ENCODE peak calls at places on chromosomes 2 and 18, in seven cellular contexts. One of them, this sample, is unnamed.

GRCh38 chr18:47283476-47283875 is 32.0 kb upstream of the SKOR2 start:
- DNase-seq in hepatocyte: peak
- DNase-seq in tibial artery: no peak
- DNase-seq in IMR-90: peak
- DNase-seq in transverse colon: no peak
- DNase-seq in heart right ventricle: no peak
- DNase-seq in cardiac fibroblast: peak
- DNase-seq in this sample: no peak

GRCh38 chr2:193469251-193469650 is 1274.5 kb upstream of the TMEFF2 start:
- DNase-seq in IMR-90: no peak
- DNase-seq in tibial artery: no peak
- DNase-seq in heart right ventricle: no peak
- DNase-seq in cardiac fibroblast: no peak
- DNase-seq in transverse colon: no peak
- DNase-seq in hepatocyte: no peak
- DNase-seq in this sample: no peak

GRCh38 chr2:201432551-201433388 is 18.5 kb downstream of the TRAK2 start:
- DNase-seq in tibial artery: no peak
- DNase-seq in cardiac fibroblast: peak
- DNase-seq in IMR-90: peak
- DNase-seq in transverse colon: no peak
- DNase-seq in hepatocyte: no peak
- DNase-seq in heart right ventricle: peak
- DNase-seq in this sample: peak

GRCh38 chr2:235569837-235570236 is 76.0 kb downstream of the AGAP1 start:
- DNase-seq in tibial artery: no peak
- DNase-seq in IMR-90: no peak
- DNase-seq in transverse colon: no peak
- DNase-seq in cardiac fibroblast: no peak
- DNase-seq in heart right ventricle: no peak
- DNase-seq in hepatocyte: no peak
- DNase-seq in this sample: no peak

GRCh38 chr2:53096346-53096745 is 671.3 kb upstream of the CHAC2 start:
- DNase-seq in IMR-90: no peak
- DNase-seq in heart right ventricle: no peak
- DNase-seq in hepatocyte: no peak
- DNase-seq in transverse colon: no peak
- DNase-seq in cardiac fibroblast: no peak
- DNase-seq in tibial artery: no peak
- DNase-seq in this sample: no peak

GRCh38 chr2:65129276-65129612 is 662 bp downstream of the RAB1A start:
- DNase-seq in transverse colon: no peak
- DNase-seq in cardiac fibroblast: no peak
- DNase-seq in heart right ventricle: no peak
- DNase-seq in IMR-90: no peak
- DNase-seq in hepatocyte: no peak
- DNase-seq in tibial artery: no peak
- DNase-seq in this sample: no peak

GRCh38 chr2:75146221-75146902 is 53.0 kb downstream of the TACR1 start:
- DNase-seq in IMR-90: no peak
- DNase-seq in hepatocyte: no peak
- DNase-seq in tibial artery: no peak
- DNase-seq in cardiac fibroblast: peak
- DNase-seq in heart right ventricle: no peak
- DNase-seq in transverse colon: no peak
- DNase-seq in this sample: no peak

GRCh38 chr2:210938228-210938627 is 381.8 kb downstream of the CPS1 start:
- DNase-seq in IMR-90: no peak
- DNase-seq in transverse colon: no peak
- DNase-seq in tibial artery: no peak
- DNase-seq in cardiac fibroblast: peak
- DNase-seq in heart right ventricle: no peak
- DNase-seq in hepatocyte: no peak
- DNase-seq in this sample: no peak

GRCh38 chr2:145221511-145221910 is 701.6 kb upstream of the ZEB2 start:
- DNase-seq in transverse colon: no peak
- DNase-seq in tibial artery: no peak
- DNase-seq in hepatocyte: no peak
- DNase-seq in heart right ventricle: no peak
- DNase-seq in cardiac fibroblast: no peak
- DNase-seq in IMR-90: no peak
- DNase-seq in this sample: no peak

GRCh38 chr18:72107647-72108046 is 436.5 kb downstream of the CBLN2 start:
- DNase-seq in IMR-90: no peak
- DNase-seq in hepatocyte: peak
- DNase-seq in transverse colon: no peak
- DNase-seq in heart right ventricle: no peak
- DNase-seq in cardiac fibroblast: no peak
- DNase-seq in tibial artery: no peak
- DNase-seq in this sample: no peak

DNA sequence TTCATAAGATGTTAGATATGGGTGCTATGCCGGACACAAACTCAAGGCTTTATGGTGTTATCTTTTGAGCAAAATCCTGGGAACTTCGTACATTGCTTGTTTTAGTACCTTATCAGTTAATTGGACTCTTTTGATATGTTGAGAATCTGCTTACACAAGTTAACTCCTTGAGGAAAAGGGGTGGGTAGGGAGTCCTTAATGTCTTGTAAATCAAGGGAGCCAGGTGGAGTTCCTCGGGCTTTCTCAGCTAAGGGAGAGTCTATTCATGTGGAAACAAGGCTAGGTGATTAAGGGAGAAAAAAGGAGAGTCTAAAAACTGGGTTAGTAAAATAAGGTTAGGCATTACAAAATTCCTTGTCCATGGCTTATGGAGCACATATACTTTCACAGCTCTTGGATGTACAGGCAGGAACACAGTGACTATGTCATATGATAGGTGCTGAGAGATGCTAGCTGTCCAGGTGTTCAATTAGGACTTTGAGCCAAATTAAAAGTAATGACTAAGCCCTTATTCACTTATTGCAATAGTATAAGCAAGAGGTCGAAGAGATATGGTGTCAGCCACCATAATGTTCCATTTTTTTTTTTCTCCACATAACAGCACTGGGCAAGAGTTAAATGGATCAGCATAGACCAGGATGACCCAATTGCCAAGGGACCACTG is 59.5 kb upstream of the DYNAP start:
- DNase-seq in cardiac fibroblast: no peak
- DNase-seq in IMR-90: no peak
- DNase-seq in tibial artery: no peak
- DNase-seq in transverse colon: no peak
- DNase-seq in hepatocyte: peak
- DNase-seq in heart right ventricle: no peak
- DNase-seq in this sample: no peak
- H3K4me3 ChIP-seq in cardiac fibroblast: no peak
- H3K4me3 ChIP-seq in IMR-90: no peak
- H3K4me3 ChIP-seq in tibial artery: no peak
- H3K4me3 ChIP-seq in transverse colon: no peak
- H3K4me3 ChIP-seq in hepatocyte: no peak
- H3K4me3 ChIP-seq in heart right ventricle: no peak
- H3K4me3 ChIP-seq in this sample: no peak

DNA sequence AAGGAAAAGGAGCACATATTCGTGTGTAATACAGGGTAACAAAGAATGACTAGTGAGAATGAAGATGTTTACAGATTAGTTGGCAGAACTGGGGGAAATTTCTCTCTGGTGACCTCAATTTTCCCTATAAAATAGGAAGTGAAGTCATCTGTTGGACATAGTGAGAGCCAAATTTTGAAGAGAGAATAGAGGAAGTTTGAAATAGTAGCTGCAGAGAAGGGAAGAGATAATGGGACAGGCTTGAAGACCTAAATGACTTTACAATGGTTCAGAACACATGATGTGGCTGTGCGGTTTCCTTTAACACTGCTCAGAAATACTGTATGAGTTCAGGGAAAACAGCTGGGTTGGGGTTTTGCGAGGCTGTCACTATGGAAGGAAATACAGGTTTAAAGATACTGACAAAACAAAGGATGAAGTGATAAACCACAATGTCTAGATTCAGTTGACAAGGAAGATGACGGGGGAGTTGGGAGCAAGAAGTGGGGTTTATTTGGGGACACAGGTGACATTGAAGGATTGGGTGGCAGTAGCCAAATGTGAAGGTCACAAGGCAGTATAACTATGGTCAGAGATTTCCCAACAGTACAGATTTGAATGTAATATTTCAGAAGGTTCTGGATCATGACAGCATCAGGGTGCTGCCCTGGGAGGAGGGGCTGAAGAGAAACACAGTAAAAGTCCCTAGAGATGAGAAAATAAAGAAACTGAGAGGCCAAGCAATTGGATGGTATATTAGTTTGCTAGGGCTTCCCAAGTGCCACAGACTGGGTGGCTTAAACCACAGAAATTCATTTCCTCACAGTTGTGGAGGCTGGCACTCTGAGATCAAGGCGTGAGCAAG is 82.6 kb upstream of the TANK start:
- DNase-seq in cardiac fibroblast: peak
- DNase-seq in hepatocyte: no peak
- DNase-seq in transverse colon: peak
- DNase-seq in heart right ventricle: peak
- DNase-seq in tibial artery: no peak
- DNase-seq in IMR-90: peak
- DNase-seq in this sample: no peak
- TF ChIP-seq CTCF in cardiac fibroblast: no peak
- TF ChIP-seq CTCF in hepatocyte: no peak
- TF ChIP-seq CTCF in transverse colon: no peak
- TF ChIP-seq CTCF in heart right ventricle: no peak
- TF ChIP-seq CTCF in tibial artery: no peak
- TF ChIP-seq CTCF in IMR-90: no peak
- TF ChIP-seq CTCF in this sample: no peak

GRCh38 chr2:241762933-241763369 is 13.7 kb upstream of the GAL3ST2 start:
- DNase-seq in transverse colon: peak
- DNase-seq in cardiac fibroblast: no peak
- DNase-seq in IMR-90: no peak
- DNase-seq in hepatocyte: no peak
- DNase-seq in tibial artery: peak
- DNase-seq in heart right ventricle: no peak
- DNase-seq in this sample: no peak

GRCh38 chr2:241763551-241764271 is 12.9 kb upstream of the GAL3ST2 start:
- DNase-seq in tibial artery: peak
- DNase-seq in heart right ventricle: no peak
- DNase-seq in cardiac fibroblast: no peak
- DNase-seq in IMR-90: no peak
- DNase-seq in hepatocyte: no peak
- DNase-seq in transverse colon: no peak
- DNase-seq in this sample: no peak

GRCh38 chr2:241764272-241765241 is 12.1 kb upstream of the GAL3ST2 start:
- DNase-seq in transverse colon: no peak
- DNase-seq in IMR-90: no peak
- DNase-seq in tibial artery: peak
- DNase-seq in heart right ventricle: no peak
- DNase-seq in hepatocyte: no peak
- DNase-seq in cardiac fibroblast: no peak
- DNase-seq in this sample: no peak

GRCh38 chr2:241760301-241760771 is 16.3 kb upstream of the GAL3ST2 start:
- DNase-seq in cardiac fibroblast: no peak
- DNase-seq in IMR-90: no peak
- DNase-seq in hepatocyte: no peak
- DNase-seq in transverse colon: no peak
- DNase-seq in heart right ventricle: no peak
- DNase-seq in tibial artery: peak
- DNase-seq in this sample: no peak

DNA sequence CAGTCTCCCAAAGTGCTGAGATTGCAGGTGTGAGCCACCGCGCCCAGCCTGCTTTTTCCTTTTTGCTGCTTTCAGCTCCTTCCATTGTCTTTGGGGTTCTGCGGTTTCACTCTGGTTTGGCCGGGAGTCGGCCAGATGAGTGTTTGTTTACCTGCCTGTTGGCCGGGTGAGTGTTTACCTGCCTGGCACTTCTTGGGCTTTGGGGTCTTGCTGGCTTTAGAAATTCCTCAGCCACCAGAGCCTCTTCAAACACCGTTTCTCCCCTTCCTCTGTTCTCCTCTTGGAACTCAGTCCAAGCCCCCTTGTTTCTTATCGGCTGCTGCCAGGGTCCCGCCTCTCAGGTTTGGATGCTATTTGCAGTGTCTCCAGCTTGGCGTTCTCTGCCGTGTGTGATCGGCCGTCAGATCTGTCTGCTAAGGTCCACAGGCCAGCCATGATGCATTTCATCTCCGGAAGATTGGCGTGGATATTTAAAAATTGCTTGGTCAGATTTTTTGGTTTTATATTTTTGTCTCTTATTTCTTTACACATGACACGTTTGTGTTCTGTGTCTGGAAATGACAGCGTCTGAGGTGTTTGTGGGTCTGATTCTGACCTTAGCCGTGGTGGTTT is 14.2 kb upstream of the GAL3ST2 start:
- DNase-seq in heart right ventricle: no peak
- DNase-seq in tibial artery: no peak
- DNase-seq in IMR-90: no peak
- DNase-seq in transverse colon: no peak
- DNase-seq in hepatocyte: no peak
- DNase-seq in cardiac fibroblast: no peak
- DNase-seq in this sample: no peak
- H3K4me3 ChIP-seq in heart right ventricle: no peak
- H3K4me3 ChIP-seq in tibial artery: no peak
- H3K4me3 ChIP-seq in IMR-90: no peak
- H3K4me3 ChIP-seq in transverse colon: no peak
- H3K4me3 ChIP-seq in hepatocyte: no peak
- H3K4me3 ChIP-seq in cardiac fibroblast: no peak
- H3K4me3 ChIP-seq in this sample: no peak

GRCh38 chr2:14642499-14642898 is 10.0 kb downstream of the LRATD1 start:
- DNase-seq in cardiac fibroblast: no peak
- DNase-seq in transverse colon: no peak
- DNase-seq in tibial artery: no peak
- DNase-seq in heart right ventricle: no peak
- DNase-seq in hepatocyte: no peak
- DNase-seq in IMR-90: no peak
- DNase-seq in this sample: no peak
- TF ChIP-seq CTCF in cardiac fibroblast: no peak
- TF ChIP-seq CTCF in transverse colon: no peak
- TF ChIP-seq CTCF in tibial artery: no peak
- TF ChIP-seq CTCF in heart right ventricle: no peak
- TF ChIP-seq CTCF in hepatocyte: no peak
- TF ChIP-seq CTCF in IMR-90: no peak
- TF ChIP-seq CTCF in this sample: no peak

GRCh38 chr18:26575865-26576217 is 27.5 kb upstream of the KCTD1 start:
- DNase-seq in IMR-90: no peak
- DNase-seq in transverse colon: no peak
- DNase-seq in tibial artery: no peak
- DNase-seq in heart right ventricle: no peak
- DNase-seq in hepatocyte: no peak
- DNase-seq in cardiac fibroblast: no peak
- DNase-seq in this sample: no peak
- H3K4me3 ChIP-seq in IMR-90: no peak
- H3K4me3 ChIP-seq in transverse colon: no peak
- H3K4me3 ChIP-seq in tibial artery: peak
- H3K4me3 ChIP-seq in heart right ventricle: peak
- H3K4me3 ChIP-seq in hepatocyte: peak
- H3K4me3 ChIP-seq in cardiac fibroblast: no peak
- H3K4me3 ChIP-seq in this sample: no peak

GRCh38 chr2:164530464-164530863 is 90.8 kb downstream of the GRB14 start:
- DNase-seq in transverse colon: no peak
- DNase-seq in IMR-90: no peak
- DNase-seq in hepatocyte: no peak
- DNase-seq in tibial artery: no peak
- DNase-seq in heart right ventricle: no peak
- DNase-seq in cardiac fibroblast: no peak
- DNase-seq in this sample: no peak
- TF ChIP-seq CTCF in transverse colon: no peak
- TF ChIP-seq CTCF in IMR-90: no peak
- TF ChIP-seq CTCF in hepatocyte: no peak
- TF ChIP-seq CTCF in tibial artery: no peak
- TF ChIP-seq CTCF in heart right ventricle: no peak
- TF ChIP-seq CTCF in cardiac fibroblast: no peak
- TF ChIP-seq CTCF in this sample: no peak

GRCh38 chr18:55420977-55421611 is 166.9 kb downstream of the TCF4 start:
- DNase-seq in IMR-90: no peak
- DNase-seq in cardiac fibroblast: no peak
- DNase-seq in tibial artery: no peak
- DNase-seq in heart right ventricle: no peak
- DNase-seq in transverse colon: no peak
- DNase-seq in hepatocyte: no peak
- DNase-seq in this sample: no peak
- H3K4me3 ChIP-seq in IMR-90: no peak
- H3K4me3 ChIP-seq in cardiac fibroblast: no peak
- H3K4me3 ChIP-seq in tibial artery: no peak
- H3K4me3 ChIP-seq in heart right ventricle: peak
- H3K4me3 ChIP-seq in transverse colon: no peak
- H3K4me3 ChIP-seq in hepatocyte: peak
- H3K4me3 ChIP-seq in this sample: no peak

This sample was measured in thyroid gland.